ENCODE peak calls at places on chromosomes 5 and 9, in four cellular contexts. G, P, I and W are unnamed samples. For H3K9me3, the result is how much of the 10 kb centered on the place peaks cover.

GRCh38 chr5:133698646-133699526 is 86.5 kb upstream of the FSTL4 start:
- DNase-seq in G (no peak), P (no peak), I (no peak), W (no peak)

GRCh38 chr5:112316006-112316405 is 103.1 kb downstream of the EPB41L4A start:
- DNase-seq in P (no peak), G (no peak), I (no peak), W (no peak)

GRCh38 chr5:127562252-127562651 is 44.8 kb downstream of the PRRC1 start:
- DNase-seq in G (no peak), I (no peak), P (peak), W (no peak)

GRCh38 chr5:144024601-144025000 is 145.9 kb downstream of the YIPF5 start:
- DNase-seq in G (no peak), P (peak), I (no peak), W (no peak)

GRCh38 chr5:78062645-78063044 is 231.9 kb downstream of the AP3B1 start:
- DNase-seq in P (no peak), G (no peak), I (no peak), W (no peak)

GRCh38 chr5:9338796-9339195 is 207.1 kb downstream of the SEMA5A start:
- DNase-seq in I (no peak), P (no peak), G (no peak), W (no peak)

GRCh38 chr9:20511680-20512079 is 110.6 kb downstream of the MLLT3 start:
- DNase-seq in P (peak), I (no peak), G (no peak), W (no peak)

GRCh38 chr9:86413966-86414880 is 60.0 kb upstream of the TUT7 start:
- DNase-seq in G (no peak), I (no peak), P (peak), W (no peak)

GRCh38 chr5:17224858-17225436 is 7.5 kb downstream of the BASP1 start:
- DNase-seq in P (peak), G (no peak), I (no peak), W (no peak)

GRCh38 chr5:83475540-83476469 is 4.3 kb downstream of the VCAN start:
- DNase-seq in I (no peak), G (no peak), P (peak), W (no peak)

GRCh38 chr9:123354806-123355508 is 1.0 kb upstream of the CRB2 start:
- DNase-seq in G (no peak), I (no peak), P (no peak), W (no peak)

GRCh38 chr9:110626109-110626829 is 42.3 kb upstream of the MUSK start:
- DNase-seq in I (no peak), P (peak), G (no peak), W (no peak)

GRCh38 chr5:101977729-101978345 is 318.2 kb downstream of the SLCO4C1 start:
- DNase-seq in P (peak), G (no peak), I (no peak), W (no peak)

GRCh38 chr5:141245250-141245717 is at the start of gene PCDHB15:
- DNase-seq in G (no peak), P (peak), I (peak), W (no peak)

DNA sequence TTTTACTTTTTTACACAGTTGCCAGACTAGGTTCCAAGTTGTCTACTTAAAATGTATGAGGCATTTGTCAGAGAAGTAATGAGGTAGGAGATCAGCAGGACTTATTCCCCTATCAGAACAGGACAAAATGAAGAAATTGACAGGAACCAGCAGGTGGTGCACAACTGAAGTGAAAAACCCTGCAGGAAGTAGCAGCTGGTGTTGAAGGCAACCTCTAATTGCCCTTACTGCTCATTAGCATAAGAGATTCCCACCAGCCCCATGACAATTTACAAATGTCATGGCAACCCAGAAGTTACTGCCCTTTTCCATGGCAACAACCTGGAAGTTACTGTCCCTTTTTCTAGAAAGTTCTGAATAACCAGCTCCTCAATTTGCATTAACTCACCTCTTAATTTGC is 5.4 kb downstream of the PCDHB15 start:
- DNase-seq in I (no peak), P (no peak), G (no peak), W (no peak)
- H3K9me3 ChIP-seq in I (half or more), P (under half), G (half or more), W (under half)

GRCh38 chr5:27129926-27130325 is 91.5 kb upstream of the CDH9 start:
- DNase-seq in I (no peak), G (no peak), P (no peak), W (no peak)

GRCh38 chr5:27124590-27124989 is 86.2 kb upstream of the CDH9 start:
- DNase-seq in I (no peak), G (no peak), P (peak), W (no peak)

GRCh38 chr5:27130587-27130986 is 92.2 kb upstream of the CDH9 start:
- DNase-seq in I (no peak), P (peak), G (no peak), W (no peak)

DNA sequence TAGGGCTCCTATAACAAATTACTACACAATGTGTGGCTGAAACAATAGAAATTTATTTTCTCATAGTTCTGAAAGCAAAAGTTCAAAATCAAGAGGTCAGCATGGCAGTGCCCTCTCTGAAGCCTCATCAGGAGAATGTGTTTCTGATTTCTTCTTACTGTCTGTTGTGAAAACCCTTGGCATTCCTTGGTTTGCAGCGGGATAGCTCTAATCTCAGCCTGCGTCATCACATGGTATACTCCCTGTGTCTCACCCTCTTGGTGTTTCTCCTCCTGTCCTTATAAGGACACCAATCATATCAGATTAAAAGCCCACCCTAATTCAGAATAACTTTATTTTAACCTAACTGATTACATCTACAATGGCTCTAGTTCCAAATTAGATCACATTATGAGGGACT is 87.5 kb upstream of the CDH9 start:
- DNase-seq in G (no peak), I (no peak), P (peak), W (no peak)
- H3K9me3 ChIP-seq in G (under half), I (under half), P (under half), W (under half)

GRCh38 chr5:45277860-45278259 is 418.3 kb downstream of the HCN1 start:
- DNase-seq in I (no peak), P (no peak), G (no peak), W (no peak)

GRCh38 chr5:45271626-45272025 is 424.6 kb downstream of the HCN1 start:
- DNase-seq in G (no peak), I (no peak), P (no peak), W (no peak)

GRCh38 chr5:45279109-45279508 is 417.1 kb downstream of the HCN1 start:
- DNase-seq in P (no peak), G (no peak), I (no peak), W (no peak)

GRCh38 chr5:45274241-45274640 is 421.9 kb downstream of the HCN1 start:
- DNase-seq in G (no peak), P (no peak), I (no peak), W (no peak)
- H3K9me3 ChIP-seq in G (under half), P (under half), I (under half), W (under half)

DNA sequence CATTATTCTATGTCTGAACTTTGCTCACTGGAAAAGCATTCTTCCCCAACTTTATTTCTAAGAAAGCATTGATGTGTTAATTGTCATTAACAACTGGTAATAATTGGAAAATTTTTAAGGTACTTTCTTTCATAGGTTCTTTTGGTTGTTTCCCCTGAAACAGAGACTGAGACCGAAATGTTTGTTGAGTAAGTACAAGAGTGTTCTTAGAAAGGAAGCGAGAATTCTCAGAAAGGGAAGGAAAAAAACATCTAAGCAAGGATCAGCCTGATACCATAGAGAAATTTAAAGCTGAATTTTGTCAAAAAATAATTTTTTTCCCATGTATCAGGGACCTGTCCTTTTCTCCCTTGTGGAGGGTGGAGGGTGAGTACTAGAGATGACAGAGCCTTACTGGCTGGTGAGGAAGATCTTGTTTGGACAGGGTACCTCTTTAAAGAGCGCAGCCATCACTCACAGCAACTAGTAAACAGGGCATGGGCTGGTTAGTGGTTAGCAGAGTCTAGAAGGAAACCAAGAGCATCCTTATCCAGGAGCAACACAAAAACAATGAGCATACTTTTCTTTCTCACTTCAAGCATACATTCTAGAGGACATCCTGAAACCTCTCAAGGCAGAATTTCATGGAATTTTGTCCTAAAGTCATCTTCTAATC is 898.5 kb downstream of the DNAH5 start:
- DNase-seq in G (no peak), P (no peak), I (no peak), W (no peak)
- H3K9me3 ChIP-seq in G (under half), P (under half), I (under half), W (under half)

DNA sequence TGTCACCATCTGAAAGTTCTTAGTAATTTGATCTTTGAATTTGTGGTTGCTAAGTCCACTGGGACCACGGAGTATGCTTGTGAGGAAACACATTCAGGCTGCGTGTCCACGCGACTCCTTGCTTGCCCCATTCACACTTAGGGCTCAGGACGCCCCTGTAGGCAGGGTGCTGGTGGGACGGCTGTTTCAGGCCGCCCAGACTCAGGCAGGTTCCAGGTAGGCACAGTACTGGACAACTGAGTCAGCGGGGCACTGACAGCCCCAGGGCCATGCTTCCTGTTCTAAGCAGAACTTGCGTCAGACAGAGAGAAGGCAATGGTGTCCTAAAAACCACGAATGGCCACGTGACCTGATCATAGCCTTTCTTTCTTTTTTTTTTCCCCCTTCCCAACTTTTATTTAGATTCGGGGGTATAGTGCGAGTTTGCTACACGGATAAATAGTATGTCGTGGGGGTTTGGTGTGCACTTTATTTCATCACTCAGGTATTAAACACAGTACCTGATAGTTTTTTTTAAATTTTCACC is 7.7 kb upstream of the RASGEF1C start:
- DNase-seq in I (no peak), G (no peak), P (no peak), W (no peak)
- H3K9me3 ChIP-seq in I (under half), G (under half), P (under half), W (under half)

DNA sequence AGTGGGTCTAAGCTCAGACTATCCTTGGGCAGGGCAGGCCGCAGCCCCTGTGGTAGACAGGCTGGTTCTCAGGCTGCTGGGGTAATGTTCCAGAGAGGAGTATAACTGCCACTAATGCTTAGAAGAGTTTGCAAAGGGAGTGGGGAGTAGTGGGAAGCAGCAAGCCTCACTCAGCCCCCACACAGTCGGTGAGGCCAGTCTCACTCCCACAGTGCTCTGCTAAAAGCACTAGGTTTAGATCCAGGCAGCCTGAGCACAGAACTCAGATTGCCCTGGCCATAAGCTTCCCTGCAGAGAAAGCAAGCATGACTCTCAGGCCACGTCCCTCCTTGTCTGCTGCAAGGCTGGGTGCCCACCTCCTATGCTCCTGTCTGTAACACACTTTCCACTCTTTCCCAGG is 69.4 kb upstream of the HCN1 start:
- DNase-seq in I (no peak), G (no peak), P (no peak), W (no peak)
- H3K9me3 ChIP-seq in I (under half), G (under half), P (under half), W (under half)

GRCh38 chr9:11402621-11403020 is 789.8 kb upstream of the PTPRD start:
- DNase-seq in I (no peak), G (no peak), P (no peak), W (no peak)
- H3K9me3 ChIP-seq in I (under half), G (under half), P (under half), W (under half)

GRCh38 chr9:137449081-137449844 is 8.1 kb upstream of the ENTPD8 start:
- DNase-seq in G (no peak), P (no peak), I (no peak), W (peak)
- H3K9me3 ChIP-seq in G (under half), P (under half), I (under half), W (under half)